ENCODE peak calls at places on chromosomes 7 and 10, in eight cellular contexts. Y is esophagus squamous epithelium, F is prostate gland, K is H1, H is IMR-90, S is stomach, G is right lobe of liver, V is suprapubic skin. B is an unnamed sample.

GRCh38 chr7:133645870-133646492 is 393.1 kb downstream of the EXOC4 start:
- DNase-seq in H (peak), F (peak), Y (no peak), S (no peak), K (no peak), V (no peak), G (no peak), B (no peak)

GRCh38 chr7:33732462-33732861 is 172.9 kb upstream of the BMPER start:
- DNase-seq in Y (no peak), G (no peak), K (no peak), S (no peak), V (no peak), F (no peak), H (no peak), B (no peak)

GRCh38 chr10:113644185-113645120 is 19.4 kb downstream of the NRAP start:
- DNase-seq in H (peak), S (peak), V (no peak), F (no peak), G (no peak), Y (no peak), K (no peak), B (no peak)

GRCh38 chr7:37198906-37199485 is 249.7 kb downstream of the ELMO1 start:
- DNase-seq in K (peak), Y (no peak), S (peak), F (peak), H (peak), G (peak), V (peak), B (peak)

GRCh38 chr7:93889261-93889660 is 1.3 kb downstream of the TFPI2 start:
- DNase-seq in G (no peak), H (peak), S (no peak), K (no peak), F (no peak), V (no peak), Y (no peak), B (no peak)

GRCh38 chr10:115141254-115141653 is 48.1 kb downstream of the ATRNL1 start:
- DNase-seq in K (no peak), H (peak), G (no peak), S (no peak), V (no peak), Y (no peak), F (no peak), B (no peak)

GRCh38 chr10:63542835-63543575 is 21.8 kb downstream of the REEP3 start:
- DNase-seq in V (no peak), K (no peak), F (no peak), G (no peak), H (peak), Y (no peak), S (no peak), B (peak)

GRCh38 chr10:116588995-116589394 is 1.8 kb upstream of the PNLIPRP1 start:
- DNase-seq in S (no peak), H (no peak), F (no peak), G (no peak), K (no peak), Y (no peak), V (no peak), B (no peak)

GRCh38 chr10:112227331-112227961 is 43.9 kb upstream of the GPAM start:
- DNase-seq in G (peak), H (no peak), K (no peak), F (no peak), S (no peak), Y (no peak), V (no peak), B (no peak)

GRCh38 chr10:99685232-99686041 is 26.1 kb downstream of the ENTPD7 start:
- DNase-seq in F (no peak), G (no peak), H (no peak), K (no peak), S (no peak), Y (no peak), V (no peak), B (no peak)

GRCh38 chr7:47739901-47740300 is 158.0 kb upstream of the TNS3 start:
- DNase-seq in F (no peak), G (no peak), K (no peak), H (peak), S (no peak), V (no peak), Y (no peak), B (no peak)

GRCh38 chr7:75969182-75969581 is 25.2 kb downstream of the TMEM120A start:
- DNase-seq in V (peak), Y (no peak), K (no peak), F (no peak), H (no peak), S (no peak), G (peak), B (no peak)

GRCh38 chr7:133294234-133294633 is 41.4 kb downstream of the EXOC4 start:
- DNase-seq in V (no peak), K (no peak), F (no peak), Y (no peak), H (no peak), S (no peak), G (no peak), B (no peak)

GRCh38 chr7:23021581-23021980 is 7.7 kb upstream of the HYCC1 start:
- DNase-seq in F (no peak), S (no peak), K (no peak), V (no peak), G (no peak), Y (no peak), H (no peak), B (no peak)

GRCh38 chr7:82840061-82840460 is 322.6 kb downstream of the PCLO start:
- DNase-seq in V (no peak), K (no peak), Y (no peak), F (no peak), S (no peak), G (no peak), H (no peak), B (no peak)

GRCh38 chr10:2950546-2950945 is 116.8 kb upstream of the PFKP start:
- DNase-seq in V (no peak), F (no peak), H (no peak), Y (no peak), S (no peak), G (no peak), K (no peak), B (no peak)

GRCh38 chr10:126147866-126148578 is 240.3 kb downstream of the ADAM12 start:
- DNase-seq in G (no peak), K (no peak), Y (no peak), F (no peak), H (peak), S (no peak), V (no peak), B (no peak)

GRCh38 chr7:97021443-97022261 is 3.0 kb downstream of the DLX5 start:
- DNase-seq in K (no peak), V (no peak), Y (no peak), G (no peak), F (no peak), S (no peak), H (no peak), B (no peak)

GRCh38 chr10:35040761-35041501 is 49.2 kb downstream of the CUL2 start:
- DNase-seq in S (no peak), G (no peak), F (no peak), H (peak), Y (no peak), V (no peak), K (no peak), B (no peak)

GRCh38 chr7:158774916-158775315 is 54.4 kb downstream of the ESYT2 start:
- DNase-seq in V (no peak), K (no peak), F (no peak), H (peak), G (no peak), S (no peak), Y (no peak), B (no peak)

GRCh38 chr7:33195264-33195663 is 65.9 kb downstream of the BBS9 start:
- DNase-seq in H (peak), K (no peak), S (no peak), F (no peak), Y (no peak), G (no peak), V (no peak), B (no peak)

GRCh38 chr10:101611506-101611905 is 23.4 kb downstream of the DPCD start:
- DNase-seq in Y (no peak), H (peak), F (no peak), V (no peak), S (no peak), G (no peak), K (no peak), B (no peak)

GRCh38 chr10:68238371-68238770 is 6.5 kb upstream of the ATOH7 start:
- DNase-seq in G (no peak), S (no peak), H (no peak), V (no peak), Y (no peak), K (no peak), F (no peak), B (no peak)

GRCh38 chr10:88372881-88373592 is 210.1 kb downstream of the RNLS start:
- DNase-seq in G (no peak), S (no peak), Y (no peak), K (no peak), H (no peak), F (no peak), V (no peak), B (no peak)

GRCh38 chr7:7426686-7427085 is 109.0 kb downstream of the COL28A1 start:
- DNase-seq in S (no peak), Y (no peak), H (no peak), K (no peak), G (no peak), F (no peak), V (no peak), B (no peak)

GRCh38 chr10:1550616-1551015 is 186.7 kb downstream of the ADARB2 start:
- DNase-seq in H (no peak), V (no peak), G (no peak), K (no peak), S (no peak), Y (no peak), F (no peak), B (no peak)

DNA sequence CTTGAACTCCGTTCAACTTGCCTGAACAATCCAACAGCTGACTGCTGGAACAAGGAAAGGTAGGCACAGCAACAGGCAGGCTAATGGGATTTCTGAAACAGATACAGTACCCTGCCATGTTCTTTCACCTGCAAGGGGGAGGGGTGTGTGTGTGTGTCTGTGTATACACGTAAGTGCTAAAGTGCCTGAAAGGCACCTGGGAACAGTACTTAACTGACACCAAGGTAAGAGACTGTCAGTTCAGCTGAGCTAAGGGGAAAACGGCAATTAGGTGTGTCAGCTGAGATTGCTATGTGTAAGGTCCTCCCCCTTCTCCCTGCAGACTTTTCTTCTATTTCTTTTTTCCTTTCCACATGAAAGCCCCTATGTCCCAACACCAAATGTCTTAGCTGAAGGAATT is 27.0 kb downstream of the NAMPT start:
- DNase-seq in G (peak), V (no peak), F (no peak), K (no peak), S (no peak), Y (no peak), H (no peak), B (no peak)
- TF ChIP-seq POLR2A in G (peak), V (no peak), F (no peak), K (no peak), S (no peak), Y (peak), H (peak), B (no peak)

GRCh38 chr10:72164617-72165016 is 51.2 kb upstream of the ANAPC16 start:
- DNase-seq in Y (no peak), F (no peak), H (peak), G (no peak), V (no peak), K (no peak), S (no peak), B (no peak)
- TF ChIP-seq CTCF in Y (no peak), F (no peak), H (no peak), G (no peak), V (no peak), K (no peak), S (peak), B (no peak)

GRCh38 chr7:151057737-151057988 is at the start of gene CDK5:
- DNase-seq in H (no peak), G (no peak), Y (no peak), F (no peak), K (no peak), S (no peak), V (no peak), B (no peak)
- H3K27ac ChIP-seq in H (peak), G (peak), Y (peak), F (peak), K (peak), S (peak), V (peak), B (peak)

DNA sequence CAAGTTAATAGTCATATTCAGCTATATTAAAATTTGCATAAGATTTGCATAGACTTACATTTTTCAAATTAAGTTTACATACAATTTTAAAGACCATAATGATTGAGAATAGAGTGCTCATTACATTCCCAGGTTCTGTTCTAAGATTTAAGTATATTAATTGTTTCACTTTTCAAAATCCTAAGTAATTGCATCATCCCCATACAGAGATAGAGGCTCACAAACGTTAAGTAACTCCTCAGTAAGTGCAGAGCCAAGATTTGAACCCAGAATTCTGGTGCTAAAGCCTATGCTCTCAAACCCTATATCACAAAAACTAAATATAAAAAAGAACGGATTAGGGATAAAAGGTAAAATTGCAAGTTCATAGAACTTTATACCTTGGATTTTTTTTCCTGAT is 2.1 kb downstream of the ITIH5 start:
- DNase-seq in G (no peak), H (no peak), V (no peak), S (no peak), F (no peak), Y (no peak), K (no peak), B (no peak)
- TF ChIP-seq POLR2A in G (no peak), H (no peak), V (no peak), S (no peak), F (no peak), Y (no peak), K (no peak), B (no peak)

GRCh38 chr10:96047004-96047649 is 3.7 kb downstream of the CCNJ start:
- DNase-seq in V (no peak), G (no peak), Y (no peak), S (no peak), K (no peak), H (no peak), F (no peak), B (no peak)
- TF ChIP-seq CTCF in V (no peak), G (peak), Y (no peak), S (no peak), K (no peak), H (no peak), F (no peak), B (peak)

GRCh38 chr10:86861351-86861750 is 96.1 kb downstream of the MMRN2 start:
- DNase-seq in H (no peak), K (no peak), V (no peak), Y (no peak), G (no peak), S (no peak), F (no peak), B (no peak)
- H3K27ac ChIP-seq in H (no peak), K (no peak), V (no peak), Y (no peak), G (no peak), S (no peak), F (no peak), B (no peak)

DNA sequence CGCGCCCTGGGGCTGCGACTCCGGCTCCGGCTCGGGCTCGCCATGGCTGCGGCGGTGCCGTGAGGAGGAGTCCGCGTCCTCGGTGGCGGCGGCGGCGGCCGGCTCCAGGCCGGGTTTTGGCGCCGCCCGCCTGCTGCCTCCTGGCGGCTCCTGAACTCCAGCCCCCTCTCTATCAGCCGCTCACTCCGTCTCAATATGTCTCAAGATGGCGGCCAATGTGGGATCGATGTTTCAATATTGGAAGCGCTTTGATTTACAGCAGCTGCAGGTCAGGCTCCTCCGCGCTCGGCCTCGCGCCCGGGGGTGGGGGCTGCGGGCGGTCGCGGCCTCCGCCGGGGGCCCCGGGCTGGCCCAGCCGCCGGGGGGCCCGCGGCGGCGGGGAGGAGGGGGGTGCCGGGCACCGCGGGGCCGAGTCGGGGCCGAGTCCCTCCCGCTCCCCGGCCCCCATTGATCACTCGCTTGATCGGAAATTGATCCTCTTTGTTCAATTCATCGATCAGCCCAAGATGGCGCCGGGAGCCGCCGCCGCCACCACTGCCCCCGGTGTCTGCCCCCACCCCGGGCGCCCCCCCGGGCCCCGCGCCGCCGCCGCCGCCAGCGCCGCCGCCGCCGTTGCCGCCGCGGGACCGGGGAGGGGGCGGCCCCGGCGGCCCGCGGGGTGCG is 1.5 kb upstream of the CUX1 start:
- DNase-seq in G (peak), K (peak), H (peak), F (peak), Y (peak), S (peak), V (peak), B (peak)
- TF ChIP-seq POLR2A in G (peak), K (no peak), H (peak), F (no peak), Y (peak), S (no peak), V (no peak), B (no peak)

GRCh38 chr7:142811154-142811737 is 40.5 kb downstream of the PRSS2 start:
- DNase-seq in K (no peak), H (peak), G (no peak), S (no peak), V (no peak), Y (no peak), F (no peak), B (no peak)
- TF ChIP-seq CTCF in K (no peak), H (peak), G (peak), S (peak), V (peak), Y (peak), F (no peak), B (peak)

DNA sequence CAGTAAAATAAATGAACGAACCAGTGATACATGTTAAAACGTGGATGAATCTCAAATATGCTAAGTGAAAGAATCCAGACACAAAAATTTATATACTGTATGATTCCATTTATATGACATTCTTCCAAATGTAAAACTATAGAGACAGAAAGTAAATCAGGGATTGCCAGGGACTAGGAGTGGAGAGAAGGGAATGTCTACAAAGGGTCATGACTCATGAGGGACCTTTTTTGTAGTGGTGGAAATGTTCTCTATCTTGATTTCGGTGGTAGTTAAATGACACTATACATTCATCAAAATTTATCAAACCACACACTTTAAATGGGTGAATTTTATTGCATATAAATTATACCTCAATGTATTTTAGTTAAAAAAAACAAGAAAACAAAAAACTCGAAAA is 312.2 kb upstream of the GLI3 start:
- DNase-seq in K (no peak), V (no peak), G (no peak), S (no peak), H (no peak), F (no peak), Y (no peak), B (no peak)
- H3K27ac ChIP-seq in K (no peak), V (no peak), G (no peak), S (no peak), H (no peak), F (no peak), Y (no peak), B (no peak)